ENCODE peak calls at places on chromosomes 1 and 21, in four cellular contexts. H is fibroblast of the aortic adventitia, T is Calu3, A is AG04449. I is an unnamed sample.

GRCh38 chr1:8312235-8313218 is 5.4 kb upstream of the SLC45A1 start:
- DNase-seq in T (no peak), A (no peak), H (no peak), I (no peak)

GRCh38 chr1:52239708-52240001 is 97.8 kb downstream of the ZFYVE9 start:
- DNase-seq in T (no peak), H (no peak), A (no peak), I (no peak)

GRCh38 chr1:32972814-32973428 is 8.3 kb upstream of the RNF19B start:
- DNase-seq in H (no peak), T (peak), A (no peak), I (no peak)

GRCh38 chr1:81702903-81703302 is 97.8 kb upstream of the ADGRL2 start:
- DNase-seq in T (peak), H (peak), A (peak), I (peak)

GRCh38 chr1:56489695-56490094 is 89.7 kb downstream of the PLPP3 start:
- DNase-seq in A (no peak), T (no peak), H (no peak), I (no peak)

GRCh38 chr1:24963099-24963872 is 33.2 kb upstream of the RUNX3 start:
- DNase-seq in H (no peak), T (no peak), A (no peak), I (no peak)

GRCh38 chr1:211551628-211552465 is 27.1 kb downstream of the SLC30A1 start:
- DNase-seq in A (peak), T (peak), H (peak), I (no peak)

GRCh38 chr1:81414417-81415087 is 386.2 kb upstream of the ADGRL2 start:
- DNase-seq in A (no peak), H (peak), T (peak), I (no peak)

GRCh38 chr1:46244656-46245371 is 2.7 kb upstream of the RAD54L start:
- DNase-seq in A (no peak), H (peak), T (peak), I (no peak)

GRCh38 chr1:111214086-111214801 is 13.3 kb upstream of the CHI3L2 start:
- DNase-seq in A (no peak), H (no peak), T (no peak), I (no peak)

GRCh38 chr1:22636369-22636768 is at the start of gene C1QA:
- DNase-seq in H (no peak), A (no peak), T (no peak), I (no peak)

GRCh38 chr21:15761508-15762100 is 31.8 kb downstream of the USP25 start:
- DNase-seq in A (no peak), H (no peak), T (peak), I (no peak)
- TF ChIP-seq CTCF in A (no peak), H (no peak), T (no peak), I (no peak)

DNA sequence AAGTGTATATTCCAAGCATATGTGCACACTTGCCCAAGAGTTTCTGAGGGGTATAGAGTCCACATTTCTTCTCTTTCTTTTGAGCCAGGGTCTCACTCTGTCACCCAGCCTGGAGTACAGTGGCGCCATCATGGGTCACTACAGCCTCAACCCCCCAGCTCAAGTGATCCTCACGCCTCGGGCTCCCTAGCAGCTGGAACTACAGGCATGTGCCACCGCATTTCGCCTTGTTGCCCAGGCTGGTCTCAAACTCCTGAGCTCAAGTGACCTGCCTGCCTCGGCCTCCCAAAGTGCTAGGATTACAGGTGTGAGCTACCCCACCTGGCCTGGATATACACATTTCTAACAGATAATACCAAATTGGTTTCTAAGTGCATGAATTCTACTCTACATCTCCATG is 17.1 kb upstream of the SRP9 start:
- DNase-seq in H (no peak), T (no peak), A (no peak), I (no peak)
- TF ChIP-seq CTCF in H (no peak), T (no peak), A (no peak), I (no peak)

DNA sequence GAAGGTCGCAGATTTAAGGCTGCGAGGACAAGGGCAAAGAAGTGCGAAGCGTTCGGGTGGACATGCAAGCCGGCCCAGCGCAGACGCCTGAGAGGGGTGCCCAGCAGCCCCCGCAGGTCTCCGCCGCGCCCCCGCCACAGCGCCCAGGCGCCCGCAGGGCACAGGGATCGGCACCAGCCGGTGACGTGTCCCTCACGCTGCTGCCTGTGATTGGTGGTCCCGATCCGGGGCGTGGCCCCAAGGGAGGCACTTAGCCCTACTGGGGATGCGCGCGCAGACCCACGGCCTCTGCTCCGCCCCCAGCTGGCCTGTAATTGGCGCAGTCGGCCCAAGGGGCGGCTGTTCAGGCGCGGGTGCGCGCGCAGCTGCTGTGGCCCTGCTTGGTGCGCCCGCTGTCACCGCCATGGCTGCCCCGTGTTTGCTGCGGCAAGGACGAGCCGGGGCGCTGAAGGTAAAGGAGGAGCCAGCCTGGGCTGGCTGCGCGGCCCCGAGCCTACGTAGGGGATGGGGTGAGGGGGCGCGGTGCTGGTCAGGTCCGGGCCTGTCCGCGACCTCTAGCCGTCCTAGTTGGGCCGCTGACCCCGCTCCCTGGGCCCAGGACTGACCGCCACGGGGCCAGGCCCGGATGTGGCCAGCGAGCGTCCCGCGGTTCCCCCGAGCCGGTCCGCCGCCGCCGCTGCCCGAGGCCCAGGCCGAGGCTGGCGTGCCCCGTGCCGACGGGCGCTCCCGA is at the start of gene NDUFV3:
- DNase-seq in H (peak), A (peak), T (peak), I (peak)
- TF ChIP-seq CTCF in H (no peak), A (no peak), T (no peak), I (no peak)

GRCh38 chr1:119003413-119004128 is 15.4 kb upstream of the TBX15 start:
- DNase-seq in H (no peak), A (no peak), T (no peak), I (no peak)
- TF ChIP-seq CTCF in H (no peak), A (no peak), T (no peak), I (no peak)

DNA sequence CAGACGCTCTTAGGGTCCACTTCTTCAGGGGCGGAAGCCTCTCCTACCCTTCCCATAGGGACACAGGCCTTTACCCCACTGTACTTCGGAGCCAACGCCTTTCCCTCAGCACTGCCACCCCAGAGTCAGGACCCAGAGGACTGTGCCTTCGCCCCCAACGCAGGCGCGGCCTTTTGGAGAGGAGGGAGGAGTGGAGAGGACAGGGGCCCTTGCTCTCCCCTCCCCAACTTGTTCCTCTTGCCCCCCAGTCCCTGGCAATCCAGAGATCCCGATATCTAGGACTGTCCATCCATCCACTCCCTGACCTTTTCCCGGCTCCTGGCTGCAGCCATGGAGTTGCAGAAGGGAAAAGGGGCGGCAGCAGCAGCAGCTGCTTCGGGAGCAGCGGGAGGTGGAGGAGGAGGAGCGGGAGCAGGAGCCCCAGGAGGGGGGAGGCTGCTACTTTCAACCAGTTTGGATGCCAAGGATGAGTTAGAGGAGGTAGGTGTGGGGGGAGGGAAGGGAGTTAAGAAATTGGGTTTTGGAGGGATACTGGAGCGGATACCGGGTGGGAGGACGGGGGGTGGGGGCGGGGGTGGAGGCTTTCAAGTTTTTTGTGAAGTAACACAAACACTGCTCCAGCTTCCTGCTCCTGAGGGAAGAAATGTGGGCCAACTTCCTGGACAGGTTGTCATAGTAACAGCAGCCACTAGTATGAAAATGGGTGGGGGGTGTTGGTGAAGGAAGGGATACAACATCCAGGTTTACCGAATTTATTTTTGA is 636 bp downstream of the INTS3 start:
- DNase-seq in A (no peak), H (peak), T (peak), I (no peak)
- TF ChIP-seq CTCF in A (no peak), H (no peak), T (no peak), I (no peak)

DNA sequence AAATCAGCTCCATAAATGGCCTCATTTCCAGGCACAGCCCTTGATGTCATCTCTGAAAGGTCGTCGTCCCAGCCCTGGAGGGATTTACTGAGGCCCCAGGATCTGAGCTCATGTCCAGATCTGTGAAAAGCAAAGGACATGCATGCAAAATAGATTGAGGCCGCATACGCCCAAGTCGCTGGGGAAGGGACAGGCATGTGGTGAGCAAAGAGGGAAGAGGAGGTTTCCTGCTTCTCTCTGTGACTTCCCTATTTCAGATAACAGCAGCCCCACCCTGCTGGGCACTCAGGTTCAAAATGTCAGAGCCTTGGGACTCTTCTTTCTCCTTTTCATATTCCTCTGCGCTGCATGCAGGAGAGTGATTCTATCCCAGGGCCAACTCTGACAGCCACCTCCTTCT is 197.2 kb downstream of the ADSS2 start:
- DNase-seq in H (no peak), A (no peak), T (no peak), I (no peak)
- TF ChIP-seq CTCF in H (no peak), A (no peak), T (no peak), I (no peak)

DNA sequence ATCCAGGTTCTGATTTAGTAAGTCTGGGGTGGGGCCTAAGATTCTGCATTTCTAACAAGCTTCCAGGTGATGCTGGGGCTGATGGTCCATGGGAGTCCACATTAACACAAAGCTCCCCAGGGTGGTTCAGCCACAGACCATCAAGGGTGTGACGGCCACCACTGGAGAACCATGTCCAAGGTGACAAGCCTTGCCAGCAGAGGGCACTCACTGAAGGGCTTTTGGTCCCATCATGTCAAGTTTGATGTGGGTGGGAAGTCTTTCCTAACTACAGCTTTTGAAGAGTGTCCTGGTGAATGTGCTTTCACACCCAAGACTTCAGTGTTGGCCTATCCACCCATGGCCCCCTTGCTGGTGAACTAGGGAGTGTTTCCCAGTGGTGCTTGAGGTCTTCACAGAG is 67.1 kb downstream of the UBE2T start:
- DNase-seq in H (peak), T (peak), A (no peak), I (no peak)
- TF ChIP-seq CTCF in H (peak), T (peak), A (peak), I (peak)

DNA sequence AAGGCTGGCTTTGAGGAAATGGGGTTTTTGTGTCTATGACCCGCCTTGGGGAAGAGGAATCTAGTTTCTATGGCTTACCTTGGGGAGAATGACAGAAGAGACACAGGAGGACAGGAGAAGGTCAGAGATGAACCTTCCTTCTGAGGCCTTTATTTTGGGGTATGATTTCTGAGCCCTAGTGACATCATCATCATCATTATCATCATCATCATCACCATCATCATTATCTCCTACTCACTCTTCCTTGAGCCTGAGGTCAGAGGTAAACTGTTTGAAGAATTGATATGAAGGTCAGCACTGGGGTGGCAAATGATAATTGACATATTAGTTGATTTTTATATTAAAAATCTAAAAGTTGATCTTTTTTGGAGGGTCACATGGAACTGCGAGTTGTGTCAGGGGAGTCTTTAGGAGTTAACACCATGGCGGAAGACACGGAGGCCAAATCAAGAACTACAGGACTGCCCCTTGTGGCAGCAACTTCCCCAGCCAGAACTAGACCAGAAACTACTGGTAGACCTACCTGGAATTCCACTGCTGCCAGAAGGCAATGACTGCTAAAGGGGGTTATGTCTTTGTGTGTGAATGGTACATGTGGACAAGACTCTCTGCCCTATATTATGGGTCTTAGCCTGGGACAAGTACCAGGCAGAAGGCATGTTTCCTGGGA is 49.8 kb upstream of the WLS start:
- DNase-seq in A (no peak), H (no peak), T (no peak), I (no peak)
- TF ChIP-seq CTCF in A (no peak), H (no peak), T (no peak), I (no peak)

GRCh38 chr21:28193189-28193588 is 799.5 kb downstream of the LTN1 start:
- DNase-seq in T (no peak), A (no peak), H (no peak), I (no peak)
- TF ChIP-seq CTCF in T (no peak), A (no peak), H (no peak), I (no peak)

I was measured in AG09319.